ENCODE peak calls at places on chromosomes 1 and 21, in six cellular contexts. V, O, N, T, H and E are unnamed samples. For H3K4me1, the result is how much of the 10 kb centered on the place peaks cover.

GRCh38 chr1:117501275-117501674 is 104.6 kb upstream of the TENT5C start:
- DNase-seq in N (no peak), T (no peak), V (no peak), H (no peak), O (no peak), E (no peak)

GRCh38 chr1:205108464-205108863 is 13.3 kb downstream of the RBBP5 start:
- DNase-seq in H (no peak), N (no peak), V (no peak), O (no peak), T (no peak), E (no peak)

GRCh38 chr1:106937104-106937503 is 119.4 kb upstream of the PRMT6 start:
- DNase-seq in N (no peak), H (no peak), T (no peak), V (no peak), O (no peak), E (no peak)

GRCh38 chr1:2003564-2004131 is at the start of gene CFAP74:
- DNase-seq in O (no peak), N (peak), T (peak), H (no peak), V (no peak), E (no peak)

GRCh38 chr1:100538935-100539835 is 1.2 kb downstream of the GPR88 start:
- DNase-seq in N (peak), O (peak), V (peak), T (no peak), H (no peak), E (peak)

GRCh38 chr1:30675289-30675688 is 48.1 kb downstream of the MATN1 start:
- DNase-seq in N (no peak), V (no peak), T (no peak), O (no peak), H (no peak), E (no peak)

GRCh38 chr21:25573409-25574206 is 33.7 kb downstream of the MRPL39 start:
- DNase-seq in T (peak), H (no peak), N (peak), O (no peak), V (no peak), E (peak)

GRCh38 chr1:150979007-150979722 is 2.9 kb upstream of the ANXA9 start:
- DNase-seq in O (peak), H (peak), V (peak), T (peak), N (peak), E (peak)

GRCh38 chr1:235943581-235944114 is 76.9 kb upstream of the LYST start:
- DNase-seq in O (no peak), H (no peak), V (no peak), N (no peak), T (no peak), E (no peak)

GRCh38 chr1:157097692-157098091 is 1.9 kb downstream of the ETV3L start:
- DNase-seq in V (no peak), N (no peak), H (no peak), O (no peak), T (no peak), E (no peak)

GRCh38 chr1:183873642-183874041 is 68.7 kb downstream of the RGL1 start:
- DNase-seq in H (no peak), T (no peak), O (no peak), V (no peak), N (no peak), E (no peak)

GRCh38 chr1:225889743-225890142 is 797 bp upstream of the LEFTY1 start:
- DNase-seq in H (no peak), O (no peak), N (no peak), T (no peak), V (no peak), E (no peak)

GRCh38 chr1:3366181-3367051 is 88.0 kb upstream of the ARHGEF16 start:
- DNase-seq in V (no peak), O (peak), H (no peak), T (no peak), N (no peak), E (no peak)

GRCh38 chr1:244010191-244010590 is 40.9 kb upstream of the ZBTB18 start:
- DNase-seq in H (no peak), T (peak), O (no peak), N (no peak), V (no peak), E (no peak)

GRCh38 chr1:242467556-242468145 is 56.8 kb downstream of the PLD5 start:
- DNase-seq in T (peak), H (no peak), N (peak), V (peak), O (peak), E (no peak)

GRCh38 chr1:158071106-158071505 is 77.7 kb downstream of the KIRREL1 start:
- DNase-seq in H (no peak), O (no peak), N (no peak), V (no peak), T (no peak), E (no peak)

GRCh38 chr21:26405071-26405470 is 168.0 kb downstream of the CYYR1 start:
- DNase-seq in N (peak), T (no peak), V (no peak), H (no peak), O (no peak), E (no peak)

GRCh38 chr1:17141441-17142197 is 22.4 kb upstream of the PADI2 start:
- DNase-seq in H (no peak), N (no peak), V (no peak), O (no peak), T (no peak), E (no peak)

GRCh38 chr1:27163093-27163492 is 8.2 kb upstream of the SLC9A1 start:
- DNase-seq in H (no peak), V (no peak), T (no peak), N (no peak), O (no peak), E (no peak)

GRCh38 chr1:168628807-168629206 is 52.4 kb downstream of the XCL1 start:
- DNase-seq in T (no peak), N (no peak), H (no peak), O (no peak), V (no peak), E (no peak)

GRCh38 chr1:51792864-51793263 is 85.7 kb downstream of the NRDC start:
- DNase-seq in H (no peak), N (peak), T (no peak), V (no peak), O (no peak), E (no peak)

GRCh38 chr1:206979379-206980043 is 9.3 kb upstream of the FCAMR start:
- DNase-seq in O (no peak), T (peak), V (no peak), N (peak), H (no peak), E (no peak)

GRCh38 chr1:230291731-230292620 is 134.2 kb downstream of the PGBD5 start:
- DNase-seq in V (no peak), T (no peak), N (no peak), H (no peak), O (no peak), E (no peak)

GRCh38 chr1:24385160-24385939 is 28.2 kb downstream of the STPG1 start:
- DNase-seq in H (peak), O (no peak), N (no peak), T (peak), V (no peak), E (peak)

GRCh38 chr1:246753670-246754535 is 29.7 kb downstream of the SCCPDH start:
- DNase-seq in V (peak), H (no peak), O (peak), T (peak), N (peak), E (peak)

GRCh38 chr1:54577612-54578011 is 29.6 kb downstream of the ACOT11 start:
- DNase-seq in N (peak), V (peak), O (peak), H (no peak), T (peak), E (no peak)

GRCh38 chr1:212286437-212287131 is 1.4 kb downstream of the PPP2R5A start:
- DNase-seq in N (no peak), H (no peak), T (peak), O (no peak), V (peak), E (peak)

GRCh38 chr1:212285685-212286436 is 651 bp downstream of the PPP2R5A start:
- DNase-seq in N (peak), O (peak), H (peak), T (peak), V (peak), E (peak)

GRCh38 chr1:212289262-212290077 is 4.3 kb downstream of the PPP2R5A start:
- DNase-seq in V (no peak), N (no peak), O (no peak), H (no peak), T (no peak), E (no peak)

GRCh38 chr1:212288614-212289013 is 3.4 kb downstream of the PPP2R5A start:
- DNase-seq in N (no peak), H (no peak), V (no peak), O (no peak), T (peak), E (no peak)

GRCh38 chr1:212287261-212287895 is 2.2 kb downstream of the PPP2R5A start:
- DNase-seq in O (no peak), V (no peak), H (no peak), T (peak), N (no peak), E (no peak)
- H3K4me1 ChIP-seq in O (half or more), V (under half), H (half or more), T (under half), N (under half), E (half or more)

GRCh38 chr21:33425825-33426224 is 22.6 kb downstream of the IFNGR2 start:
- DNase-seq in N (no peak), T (no peak), O (no peak), H (no peak), V (no peak), E (no peak)

GRCh38 chr21:33419538-33420123 is 16.4 kb downstream of the IFNGR2 start:
- DNase-seq in V (peak), T (no peak), O (no peak), N (no peak), H (no peak), E (no peak)

GRCh38 chr21:33418686-33419085 is 15.5 kb downstream of the IFNGR2 start:
- DNase-seq in N (no peak), T (no peak), O (peak), H (no peak), V (no peak), E (no peak)

GRCh38 chr21:33424214-33424613 is 21.0 kb downstream of the IFNGR2 start:
- DNase-seq in V (no peak), T (no peak), N (no peak), H (no peak), O (no peak), E (no peak)

DNA sequence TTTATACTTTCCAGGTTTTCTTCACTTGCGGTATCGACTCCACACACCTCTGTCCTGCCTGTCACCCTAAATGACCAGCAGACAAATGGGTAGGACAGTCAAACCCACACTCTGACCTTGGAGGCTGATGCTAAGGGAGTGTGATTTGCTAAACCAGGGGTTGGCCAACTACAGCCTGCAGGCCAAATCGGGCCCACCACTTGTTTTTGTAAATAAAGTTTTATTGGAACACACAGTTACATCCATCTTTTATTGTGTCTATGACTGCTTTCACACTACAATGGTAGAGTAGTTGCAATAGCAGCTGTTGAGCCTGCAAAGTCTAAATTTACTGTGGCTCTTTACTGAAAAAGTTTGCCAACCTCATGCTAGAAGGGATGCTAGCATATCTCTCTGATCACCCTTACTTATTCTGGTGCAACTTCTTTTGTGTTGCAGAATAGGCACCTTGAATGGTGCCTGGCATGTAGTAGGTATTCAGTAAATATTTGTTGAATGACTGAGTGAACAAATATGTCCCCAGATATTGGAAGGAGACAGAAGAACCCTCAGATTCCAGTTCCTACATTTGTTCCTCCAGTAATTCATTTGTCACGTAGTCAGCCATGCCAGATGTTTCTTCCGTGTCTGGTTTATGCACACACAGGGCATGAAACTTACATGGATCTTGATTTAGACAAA is 18.6 kb downstream of the IFNGR2 start:
- DNase-seq in T (no peak), N (no peak), H (no peak), O (no peak), V (no peak), E (no peak)
- H3K27ac ChIP-seq in T (no peak), N (no peak), H (no peak), O (no peak), V (no peak), E (no peak)

GRCh38 chr1:116325104-116325503 is 47.9 kb upstream of the ATP1A1 start:
- DNase-seq in V (no peak), O (no peak), H (no peak), N (no peak), T (no peak), E (no peak)
- H3K4me1 ChIP-seq in V (under half), O (under half), H (under half), N (under half), T (under half), E (half or more)

DNA sequence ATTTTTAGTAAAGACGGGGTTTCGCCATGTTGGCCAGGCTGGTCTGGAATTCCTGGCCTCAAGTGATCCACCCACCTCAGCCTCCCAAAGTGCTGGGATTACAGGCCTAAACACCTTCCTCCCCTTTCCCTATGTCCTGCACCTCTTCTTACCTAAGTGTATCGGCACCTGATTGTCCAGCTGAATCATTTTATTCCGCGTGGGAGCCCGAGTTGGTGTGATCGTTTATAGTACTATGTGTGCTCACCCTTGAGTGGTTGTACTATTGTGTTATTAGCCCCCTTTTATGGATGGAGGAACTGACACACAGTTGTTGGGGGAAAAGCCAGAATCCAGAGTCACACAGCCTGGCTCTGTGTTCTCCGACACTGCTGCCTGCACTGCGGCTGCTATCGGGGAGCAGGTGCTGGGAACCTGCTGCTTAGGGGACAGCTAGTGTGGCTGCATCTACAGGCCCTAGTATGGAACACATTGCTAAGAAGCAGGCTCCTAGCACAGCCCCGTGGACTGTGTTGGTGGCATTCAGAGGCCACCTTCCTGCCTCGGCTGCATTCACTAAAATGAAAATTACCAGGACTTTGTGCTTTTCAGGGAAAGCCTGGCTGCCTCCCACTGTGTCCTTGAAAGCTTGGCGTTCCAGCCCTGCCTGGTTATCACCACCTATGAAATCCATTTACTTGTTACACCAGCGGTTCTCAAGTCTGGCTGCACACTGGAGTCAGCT is 21.6 kb downstream of the ENO1 start:
- DNase-seq in T (no peak), O (peak), V (no peak), H (no peak), N (no peak), E (no peak)
- H3K27ac ChIP-seq in T (no peak), O (peak), V (no peak), H (peak), N (peak), E (no peak)